ENCODE peak calls at places on chromosomes 12 and 14, in six cellular contexts. H is esophagus muscularis mucosa, N is esophagus squamous epithelium, Y is breast epithelium, D is stomach, P is adrenal gland. O is an unnamed sample. For H3K36me3 and H3K4me1, the result is how much of the 10 kb centered on the place peaks cover.

GRCh38 chr12:97936165-97936564 is 473.6 kb downstream of the RMST start:
- DNase-seq in H (no peak), N (no peak), Y (no peak), D (no peak), P (no peak), O (no peak)

GRCh38 chr12:32108829-32109228 is 2.2 kb downstream of the BICD1 start:
- DNase-seq in H (no peak), N (no peak), Y (no peak), D (no peak), P (no peak), O (no peak)

GRCh38 chr14:58491593-58491992 is 64.1 kb downstream of the KIAA0586 start:
- DNase-seq in H (no peak), N (no peak), Y (no peak), D (no peak), P (no peak), O (no peak)

GRCh38 chr12:106840217-106840616 is 65.7 kb downstream of the RIC8B start:
- DNase-seq in H (no peak), N (no peak), Y (no peak), D (no peak), P (no peak), O (no peak)

GRCh38 chr14:51715742-51716141 is 64.0 kb downstream of the FRMD6 start:
- DNase-seq in H (no peak), N (no peak), Y (no peak), D (no peak), P (no peak), O (no peak)

GRCh38 chr14:31926652-31927347 is 150.3 kb upstream of the ARHGAP5 start:
- DNase-seq in H (no peak), N (no peak), Y (no peak), D (no peak), P (no peak), O (no peak)

GRCh38 chr12:77845831-77846230 is 15.1 kb downstream of the NAV3 start:
- DNase-seq in H (no peak), N (no peak), Y (no peak), D (no peak), P (no peak), O (no peak)

GRCh38 chr12:103877934-103878510 is 37.0 kb upstream of the NT5DC3 start:
- DNase-seq in H (no peak), N (no peak), Y (no peak), D (peak), P (peak), O (peak)

GRCh38 chr12:12070674-12071661 is at the start of gene BCL2L14:
- DNase-seq in H (no peak), N (no peak), Y (no peak), D (no peak), P (no peak), O (no peak)

GRCh38 chr14:46574236-46574970 is 77.2 kb downstream of the RPL10L start:
- DNase-seq in H (no peak), N (no peak), Y (no peak), D (no peak), P (no peak), O (no peak)

GRCh38 chr14:22900088-22900799 is 17.2 kb downstream of the REM2 start:
- DNase-seq in H (no peak), N (no peak), Y (no peak), D (no peak), P (no peak), O (peak)

GRCh38 chr12:15928345-15928744 is 17.2 kb downstream of the DERA start:
- DNase-seq in H (no peak), N (no peak), Y (no peak), D (no peak), P (no peak), O (no peak)

GRCh38 chr12:106255952-106256351 is 8.1 kb upstream of the CKAP4 start:
- DNase-seq in H (peak), N (no peak), Y (no peak), D (no peak), P (no peak), O (no peak)

GRCh38 chr12:102167821-102168605 is 29.6 kb downstream of the PMCH start:
- DNase-seq in H (no peak), N (no peak), Y (no peak), D (no peak), P (no peak), O (no peak)

GRCh38 chr14:52188381-52188780 is 79.1 kb upstream of the PTGDR start:
- DNase-seq in H (no peak), N (no peak), Y (no peak), D (no peak), P (no peak), O (no peak)

GRCh38 chr12:52249041-52249461 is 16.0 kb downstream of the KRT7 start:
- DNase-seq in H (no peak), N (no peak), Y (peak), D (peak), P (peak), O (no peak)

GRCh38 chr12:8742501-8742900 is 44.7 kb downstream of the RIMKLB start:
- DNase-seq in H (no peak), N (no peak), Y (no peak), D (no peak), P (no peak), O (no peak)

GRCh38 chr14:60242420-60242819 is 6.6 kb upstream of the PPM1A start:
- DNase-seq in H (no peak), N (no peak), Y (no peak), D (no peak), P (no peak), O (no peak)

GRCh38 chr12:128961308-128961923 is 108.1 kb downstream of the GLT1D1 start:
- DNase-seq in H (no peak), N (no peak), Y (no peak), D (no peak), P (no peak), O (no peak)

GRCh38 chr12:124426594-124427550 is 132.0 kb downstream of the RFLNA start:
- DNase-seq in H (no peak), N (no peak), Y (no peak), D (no peak), P (peak), O (no peak)

GRCh38 chr14:73851567-73852382 is at the start of gene PTGR2:
- DNase-seq in H (peak), N (peak), Y (peak), D (peak), P (peak), O (peak)

GRCh38 chr14:69650948-69651369 is 39.6 kb downstream of the SUSD6 start:
- DNase-seq in H (no peak), N (no peak), Y (peak), D (no peak), P (no peak), O (no peak)

GRCh38 chr14:91417983-91418386 is 365 bp upstream of the CCDC88C start:
- DNase-seq in H (no peak), N (no peak), Y (no peak), D (peak), P (no peak), O (no peak)
- TF ChIP-seq POLR2A in H (no peak), N (no peak), Y (no peak), D (no peak), P (no peak), O (no peak)

GRCh38 chr14:92022036-92022435 is 17.8 kb downstream of the TRIP11 start:
- DNase-seq in H (no peak), N (no peak), Y (no peak), D (no peak), P (no peak), O (no peak)
- H3K36me3 ChIP-seq in H (under half), N (under half), Y (under half), D (half or more), P (under half), O (under half)

GRCh38 chr14:102571478-102572042 is 20.9 kb upstream of the RCOR1 start:
- DNase-seq in H (no peak), N (no peak), Y (no peak), D (no peak), P (no peak), O (no peak)
- H3K4me1 ChIP-seq in H (under half), N (under half), Y (under half), D (under half), P (under half), O (under half)

DNA sequence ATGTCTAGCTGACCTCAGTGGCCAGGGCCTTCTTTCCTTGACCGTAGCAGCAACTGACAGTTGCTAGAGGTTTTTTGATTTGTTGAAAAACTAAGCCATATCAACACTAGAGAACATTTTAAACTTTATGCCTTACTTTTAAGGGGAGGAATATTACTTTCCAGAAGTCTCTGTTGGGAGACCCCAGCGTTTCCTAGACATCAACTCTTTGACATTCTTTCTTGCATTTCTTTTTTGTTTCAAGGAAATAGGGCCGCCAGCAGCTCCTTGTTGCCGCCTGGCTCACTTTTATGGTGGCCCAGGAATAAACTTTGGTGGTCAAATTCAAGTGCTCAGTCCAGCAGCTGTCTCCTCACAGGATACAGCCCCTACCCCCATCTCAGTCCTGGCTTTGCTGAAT is 2.5 kb upstream of the HOXC11 start:
- DNase-seq in H (no peak), N (no peak), Y (no peak), D (no peak), P (no peak), O (no peak)
- TF ChIP-seq POLR2A in H (no peak), N (no peak), Y (no peak), D (no peak), P (no peak), O (no peak)

DNA sequence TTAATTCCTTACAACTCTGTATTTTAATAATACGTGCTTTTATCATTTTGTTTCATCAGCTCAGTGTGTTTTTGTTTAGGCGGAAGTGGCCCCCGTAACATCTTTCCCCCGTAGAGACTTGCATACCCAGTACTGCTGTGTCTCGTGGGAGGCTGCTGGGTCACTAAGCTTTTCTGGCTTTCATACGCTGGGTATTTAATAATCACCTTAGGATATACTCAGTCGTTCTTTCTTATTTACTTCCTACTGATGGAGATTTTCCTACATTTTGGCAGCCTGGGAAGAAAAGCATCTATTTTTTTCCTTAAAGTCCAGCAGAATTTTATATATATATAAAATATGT is 26.6 kb downstream of the SFSWAP start:
- DNase-seq in H (no peak), N (no peak), Y (no peak), D (no peak), P (no peak), O (no peak)
- H3K36me3 ChIP-seq in H (half or more), N (under half), Y (under half), D (half or more), P (under half), O (under half)

DNA sequence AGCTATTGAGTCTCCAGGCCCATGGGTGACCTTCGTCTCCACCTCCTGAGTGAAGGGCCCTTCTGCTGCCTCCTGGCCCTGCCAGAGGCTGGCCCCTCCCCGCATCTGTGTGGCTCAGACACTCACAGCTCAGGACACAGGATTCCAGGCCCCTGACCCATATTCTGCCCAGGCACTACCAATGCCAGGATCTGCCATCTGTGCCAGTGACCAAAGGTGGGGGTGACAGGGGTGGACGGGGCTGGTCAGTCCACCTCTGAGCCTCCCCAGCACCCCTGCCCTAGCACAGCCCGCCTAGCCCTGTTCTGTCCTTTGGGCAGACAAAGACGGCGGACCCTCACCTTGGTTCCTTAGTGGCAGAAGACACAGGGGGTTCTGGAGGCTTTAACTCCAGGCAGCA is 2.8 kb downstream of the ASB2 start:
- DNase-seq in H (no peak), N (no peak), Y (no peak), D (no peak), P (no peak), O (no peak)
- H3K4me1 ChIP-seq in H (half or more), N (half or more), Y (under half), D (under half), P (under half), O (under half)